ENCODE peak calls at places on chromosomes 3 and 15, in six cellular contexts. U, F, O, R, W and L are unnamed samples.

GRCh38 chr15:38129531-38130199 is 123.0 kb upstream of the SPRED1 start:
- DNase-seq in U (peak), F (peak), R (peak), W (no peak), O (peak), L (no peak)

GRCh38 chr15:88664151-88664778 is 25.4 kb downstream of the ISG20 start:
- DNase-seq in U (no peak), R (no peak), F (peak), O (no peak), W (no peak), L (peak)

GRCh38 chr3:15983232-15983631 is 185.5 kb upstream of the ANKRD28 start:
- DNase-seq in U (peak), W (no peak), O (peak), F (peak), R (no peak), L (no peak)

GRCh38 chr3:9750556-9751411 is 1.0 kb downstream of the OGG1 start:
- DNase-seq in O (peak), F (no peak), W (peak), R (no peak), U (peak), L (peak)

GRCh38 chr15:47404877-47405276 is 312.4 kb upstream of the SEMA6D start:
- DNase-seq in F (no peak), U (no peak), W (no peak), O (no peak), R (no peak), L (no peak)

GRCh38 chr3:17830786-17831185 is 88.4 kb upstream of the TBC1D5 start:
- DNase-seq in U (no peak), O (no peak), R (no peak), W (no peak), F (no peak), L (no peak)

GRCh38 chr3:128133273-128133883 is 9.8 kb upstream of the RUVBL1 start:
- DNase-seq in R (no peak), F (no peak), U (peak), W (no peak), O (peak), L (peak)

GRCh38 chr15:27479232-27480140 is 508.5 kb downstream of the GABRG3 start:
- DNase-seq in W (no peak), U (no peak), R (no peak), O (no peak), F (no peak), L (no peak)

GRCh38 chr3:110903771-110904532 is 167.7 kb upstream of the NECTIN3 start:
- DNase-seq in O (no peak), F (no peak), R (no peak), W (no peak), U (no peak), L (no peak)

GRCh38 chr3:171285287-171285686 is 174.9 kb downstream of the TNIK start:
- DNase-seq in U (no peak), R (no peak), F (no peak), W (no peak), O (peak), L (no peak)

GRCh38 chr3:127422663-127423375 is 135.0 kb upstream of the PRR20G start:
- DNase-seq in O (no peak), F (no peak), U (no peak), R (no peak), W (no peak), L (no peak)

GRCh38 chr3:105611304-105612192 is 244.8 kb downstream of the ALCAM start:
- DNase-seq in W (no peak), U (no peak), F (no peak), O (no peak), R (no peak), L (peak)

GRCh38 chr3:153090973-153091372 is 71.1 kb upstream of the RAP2B start:
- DNase-seq in O (no peak), F (no peak), R (no peak), W (no peak), U (no peak), L (no peak)

GRCh38 chr3:106083207-106083606 is 214.4 kb upstream of the CBLB start:
- DNase-seq in F (no peak), W (no peak), O (no peak), R (no peak), U (no peak), L (no peak)

GRCh38 chr3:23991236-23992050 is 46.4 kb downstream of the NR1D2 start:
- DNase-seq in U (peak), R (no peak), O (no peak), W (no peak), F (no peak), L (no peak)

GRCh38 chr15:90681480-90681879 is 35.7 kb upstream of the BLM start:
- DNase-seq in F (no peak), O (peak), U (peak), R (no peak), W (no peak), L (no peak)

GRCh38 chr3:64494530-64494929 is 193.3 kb downstream of the ADAMTS9 start:
- DNase-seq in O (no peak), R (no peak), W (no peak), F (no peak), U (no peak), L (no peak)